ENCODE peak calls at places on chromosomes 2 and 18, in ten cellular contexts. One of them, this sample, is unnamed.

GRCh38 chr2:201157694-201158093 is 25.2 kb upstream of the CASP10 start:
- DNase-seq in HepG2: no peak
- DNase-seq in fibroblast of lung: peak; percentile 30
- DNase-seq in HCT116: no peak
- DNase-seq in neural progenitor cell: no peak
- DNase-seq in endothelial cell of umbilical vein: no peak
- DNase-seq in PC-3: peak; percentile 65
- DNase-seq in H1: no peak
- DNase-seq in mammary epithelial cell: peak; percentile 92
- DNase-seq in MM.1S: no peak
- DNase-seq in this sample: peak; percentile 76

GRCh38 chr2:624551-625347 is 52.5 kb downstream of the TMEM18 start:
- DNase-seq in HepG2: no peak
- DNase-seq in fibroblast of lung: no peak
- DNase-seq in HCT116: no peak
- DNase-seq in neural progenitor cell: peak; percentile 24
- DNase-seq in endothelial cell of umbilical vein: no peak
- DNase-seq in PC-3: no peak
- DNase-seq in H1: no peak
- DNase-seq in mammary epithelial cell: no peak
- DNase-seq in MM.1S: no peak
- DNase-seq in this sample: no peak

GRCh38 chr2:79944205-79944604 is 360.3 kb downstream of the LRRTM1 start:
- DNase-seq in HepG2: no peak
- DNase-seq in fibroblast of lung: no peak
- DNase-seq in HCT116: no peak
- DNase-seq in neural progenitor cell: no peak
- DNase-seq in endothelial cell of umbilical vein: no peak
- DNase-seq in PC-3: no peak
- DNase-seq in H1: no peak
- DNase-seq in mammary epithelial cell: no peak
- DNase-seq in MM.1S: no peak
- DNase-seq in this sample: no peak

GRCh38 chr2:209002054-209002453 is 421.8 kb upstream of the MAP2 start:
- DNase-seq in HepG2: no peak
- DNase-seq in fibroblast of lung: no peak
- DNase-seq in HCT116: no peak
- DNase-seq in neural progenitor cell: no peak
- DNase-seq in endothelial cell of umbilical vein: no peak
- DNase-seq in PC-3: no peak
- DNase-seq in H1: no peak
- DNase-seq in mammary epithelial cell: no peak
- DNase-seq in MM.1S: no peak
- DNase-seq in this sample: no peak

GRCh38 chr2:189261431-189261841 is 81.9 kb upstream of the COL5A2 start:
- DNase-seq in HepG2: no peak
- DNase-seq in fibroblast of lung: peak; percentile 90
- DNase-seq in HCT116: no peak
- DNase-seq in neural progenitor cell: no peak
- DNase-seq in endothelial cell of umbilical vein: peak; percentile 95
- DNase-seq in PC-3: peak; percentile 97
- DNase-seq in H1: no peak
- DNase-seq in mammary epithelial cell: peak; percentile 70
- DNase-seq in MM.1S: no peak
- DNase-seq in this sample: no peak

GRCh38 chr2:113890253-113891235 is 655 bp downstream of the ACTR3 start:
- DNase-seq in HepG2: peak; percentile 73
- DNase-seq in fibroblast of lung: peak; percentile 82
- DNase-seq in HCT116: peak; percentile 41
- DNase-seq in neural progenitor cell: peak; percentile 80
- DNase-seq in endothelial cell of umbilical vein: peak; percentile 78
- DNase-seq in PC-3: peak; percentile 75
- DNase-seq in H1: peak; percentile 76
- DNase-seq in mammary epithelial cell: peak; percentile 83
- DNase-seq in MM.1S: peak; percentile 87
- DNase-seq in this sample: no peak

GRCh38 chr2:200300650-200301314 is 5.7 kb upstream of the SPATS2L start:
- DNase-seq in HepG2: no peak
- DNase-seq in fibroblast of lung: peak; percentile 88
- DNase-seq in HCT116: peak; percentile 68
- DNase-seq in neural progenitor cell: no peak
- DNase-seq in endothelial cell of umbilical vein: peak; percentile 23
- DNase-seq in PC-3: peak; percentile 92
- DNase-seq in H1: no peak
- DNase-seq in mammary epithelial cell: peak; percentile 98
- DNase-seq in MM.1S: no peak
- DNase-seq in this sample: peak; percentile 99

GRCh38 chr2:38654495-38655381 is 11.2 kb upstream of the GALM start:
- DNase-seq in HepG2: no peak
- DNase-seq in fibroblast of lung: no peak
- DNase-seq in HCT116: no peak
- DNase-seq in neural progenitor cell: no peak
- DNase-seq in endothelial cell of umbilical vein: no peak
- DNase-seq in PC-3: no peak
- DNase-seq in H1: no peak
- DNase-seq in mammary epithelial cell: no peak
- DNase-seq in MM.1S: no peak
- DNase-seq in this sample: no peak

GRCh38 chr2:212537311-212538155 is 1.1 kb downstream of the ERBB4 start:
- DNase-seq in HepG2: no peak
- DNase-seq in fibroblast of lung: peak; percentile 17
- DNase-seq in HCT116: no peak
- DNase-seq in neural progenitor cell: peak; percentile 68
- DNase-seq in endothelial cell of umbilical vein: peak; percentile 20
- DNase-seq in PC-3: peak; percentile 12
- DNase-seq in H1: peak; percentile 75
- DNase-seq in mammary epithelial cell: no peak
- DNase-seq in MM.1S: no peak
- DNase-seq in this sample: no peak

GRCh38 chr18:9434240-9434701 is 41.0 kb upstream of the RALBP1 start:
- DNase-seq in HepG2: no peak
- DNase-seq in fibroblast of lung: no peak
- DNase-seq in HCT116: no peak
- DNase-seq in neural progenitor cell: peak; percentile 89
- DNase-seq in endothelial cell of umbilical vein: no peak
- DNase-seq in PC-3: no peak
- DNase-seq in H1: peak; percentile 55
- DNase-seq in mammary epithelial cell: no peak
- DNase-seq in MM.1S: no peak
- DNase-seq in this sample: no peak

GRCh38 chr18:23977709-23978483 is 36.7 kb upstream of the TTC39C start:
- DNase-seq in HepG2: no peak
- DNase-seq in fibroblast of lung: peak; percentile 63
- DNase-seq in HCT116: no peak
- DNase-seq in neural progenitor cell: no peak
- DNase-seq in endothelial cell of umbilical vein: no peak
- DNase-seq in PC-3: no peak
- DNase-seq in H1: no peak
- DNase-seq in mammary epithelial cell: no peak
- DNase-seq in MM.1S: no peak
- DNase-seq in this sample: no peak

GRCh38 chr2:161681043-161681442 is 56.8 kb downstream of the SLC4A10 start:
- DNase-seq in HepG2: no peak
- DNase-seq in fibroblast of lung: peak; percentile 81
- DNase-seq in HCT116: peak; percentile 57
- DNase-seq in neural progenitor cell: no peak
- DNase-seq in endothelial cell of umbilical vein: peak; percentile 35
- DNase-seq in PC-3: peak; percentile 86
- DNase-seq in H1: no peak
- DNase-seq in mammary epithelial cell: peak; percentile 69
- DNase-seq in MM.1S: no peak
- DNase-seq in this sample: peak; percentile 35

GRCh38 chr2:232529806-232530547 is 4.0 kb downstream of the CHRND start:
- DNase-seq in HepG2: no peak
- DNase-seq in fibroblast of lung: no peak
- DNase-seq in HCT116: no peak
- DNase-seq in neural progenitor cell: no peak
- DNase-seq in endothelial cell of umbilical vein: no peak
- DNase-seq in PC-3: no peak
- DNase-seq in H1: no peak
- DNase-seq in mammary epithelial cell: no peak
- DNase-seq in MM.1S: no peak
- DNase-seq in this sample: no peak

GRCh38 chr18:6600667-6601066 is 128.8 kb upstream of the ARHGAP28 start:
- DNase-seq in HepG2: no peak
- DNase-seq in fibroblast of lung: no peak
- DNase-seq in HCT116: no peak
- DNase-seq in neural progenitor cell: no peak
- DNase-seq in endothelial cell of umbilical vein: no peak
- DNase-seq in PC-3: no peak
- DNase-seq in H1: no peak
- DNase-seq in mammary epithelial cell: no peak
- DNase-seq in MM.1S: no peak
- DNase-seq in this sample: no peak

DNA sequence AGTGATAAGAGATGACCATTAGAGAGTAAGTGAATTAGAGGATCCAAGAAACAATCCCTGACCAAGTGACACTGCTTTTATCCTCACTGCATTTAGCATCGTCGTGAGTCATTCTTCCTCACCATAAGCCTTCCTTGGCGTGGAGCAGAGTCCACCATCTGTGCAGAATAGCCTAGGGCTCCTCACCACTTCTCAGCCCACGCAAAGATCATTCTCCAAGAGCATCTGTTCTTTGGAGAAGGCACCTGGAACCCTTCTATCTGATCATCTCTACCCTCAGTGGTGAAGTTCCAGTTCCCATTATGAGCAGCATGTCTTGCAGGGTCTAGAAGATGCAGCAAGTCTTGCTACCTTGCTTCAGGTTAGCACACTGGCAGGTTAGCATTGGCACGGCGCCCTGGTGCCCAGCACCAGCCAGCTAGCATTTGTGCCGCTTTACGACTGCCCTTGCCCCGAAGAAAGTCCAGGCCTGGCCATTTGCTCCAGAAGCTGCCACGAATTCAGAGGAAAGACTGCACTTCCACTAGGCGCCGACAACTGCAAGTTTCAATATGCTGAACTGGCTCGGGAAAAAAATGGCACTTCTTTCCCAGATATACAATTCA is 225.8 kb downstream of the TTC32 start:
- DNase-seq in HepG2: no peak
- DNase-seq in fibroblast of lung: peak; percentile 50
- DNase-seq in HCT116: no peak
- DNase-seq in neural progenitor cell: no peak
- DNase-seq in endothelial cell of umbilical vein: no peak
- DNase-seq in PC-3: peak; percentile 39
- DNase-seq in H1: no peak
- DNase-seq in mammary epithelial cell: peak; percentile 54
- DNase-seq in MM.1S: no peak
- DNase-seq in this sample: no peak
- H3K27ac ChIP-seq in HepG2: no peak overlapping the region
- H3K27ac ChIP-seq in fibroblast of lung: no peak overlapping the region
- H3K27ac ChIP-seq in HCT116: no peak overlapping the region
- H3K27ac ChIP-seq in neural progenitor cell: no peak overlapping the region
- H3K27ac ChIP-seq in endothelial cell of umbilical vein: no peak overlapping the region
- H3K27ac ChIP-seq in PC-3: no peak overlapping the region
- H3K27ac ChIP-seq in H1: no peak overlapping the region
- H3K27ac ChIP-seq in mammary epithelial cell: no peak overlapping the region
- H3K27ac ChIP-seq in MM.1S: no peak overlapping the region
- H3K27ac ChIP-seq in this sample: no peak overlapping the region

GRCh38 chr2:74514368-74515270 is at the start of gene TLX2:
- DNase-seq in HepG2: no peak
- DNase-seq in fibroblast of lung: no peak
- DNase-seq in HCT116: no peak
- DNase-seq in neural progenitor cell: peak; percentile 66
- DNase-seq in endothelial cell of umbilical vein: no peak
- DNase-seq in PC-3: peak; percentile 33
- DNase-seq in H1: peak; percentile 76
- DNase-seq in mammary epithelial cell: no peak
- DNase-seq in MM.1S: no peak
- DNase-seq in this sample: no peak

GRCh38 chr2:74516070-74516633 is 1.9 kb downstream of the TLX2 start:
- DNase-seq in HepG2: no peak
- DNase-seq in fibroblast of lung: no peak
- DNase-seq in HCT116: no peak
- DNase-seq in neural progenitor cell: peak; percentile 82
- DNase-seq in endothelial cell of umbilical vein: peak; percentile 61
- DNase-seq in PC-3: no peak
- DNase-seq in H1: peak; percentile 95
- DNase-seq in mammary epithelial cell: no peak
- DNase-seq in MM.1S: no peak
- DNase-seq in this sample: no peak

GRCh38 chr2:74513605-74514367 is 464 bp upstream of the TLX2 start:
- DNase-seq in HepG2: no peak
- DNase-seq in fibroblast of lung: no peak
- DNase-seq in HCT116: no peak
- DNase-seq in neural progenitor cell: peak; percentile 54
- DNase-seq in endothelial cell of umbilical vein: peak; percentile 9
- DNase-seq in PC-3: peak; percentile 49
- DNase-seq in H1: peak; percentile 69
- DNase-seq in mammary epithelial cell: no peak
- DNase-seq in MM.1S: no peak
- DNase-seq in this sample: no peak

GRCh38 chr2:74515271-74516069 is 1.2 kb downstream of the TLX2 start:
- DNase-seq in HepG2: no peak
- DNase-seq in fibroblast of lung: no peak
- DNase-seq in HCT116: no peak
- DNase-seq in neural progenitor cell: peak; percentile 55
- DNase-seq in endothelial cell of umbilical vein: no peak
- DNase-seq in PC-3: no peak
- DNase-seq in H1: peak; percentile 75
- DNase-seq in mammary epithelial cell: no peak
- DNase-seq in MM.1S: no peak
- DNase-seq in this sample: no peak

GRCh38 chr2:74516650-74517049 is 2.4 kb downstream of the TLX2 start:
- DNase-seq in HepG2: no peak
- DNase-seq in fibroblast of lung: no peak
- DNase-seq in HCT116: no peak
- DNase-seq in neural progenitor cell: no peak
- DNase-seq in endothelial cell of umbilical vein: no peak
- DNase-seq in PC-3: no peak
- DNase-seq in H1: no peak
- DNase-seq in mammary epithelial cell: no peak
- DNase-seq in MM.1S: no peak
- DNase-seq in this sample: no peak
- TF ChIP-seq EZH2 in HepG2: no peak
- TF ChIP-seq EZH2 in fibroblast of lung: no peak
- TF ChIP-seq EZH2 in HCT116: no peak
- TF ChIP-seq EZH2 in neural progenitor cell: no peak
- TF ChIP-seq EZH2 in endothelial cell of umbilical vein: no peak
- TF ChIP-seq EZH2 in PC-3: no peak
- TF ChIP-seq EZH2 in H1: no peak
- TF ChIP-seq EZH2 in mammary epithelial cell: no peak
- TF ChIP-seq EZH2 in MM.1S: no peak
- TF ChIP-seq EZH2 in this sample: no peak

GRCh38 chr2:160674076-160674630 is 180.5 kb upstream of the RBMS1 start:
- DNase-seq in HepG2: no peak
- DNase-seq in fibroblast of lung: peak; percentile 79
- DNase-seq in HCT116: no peak
- DNase-seq in neural progenitor cell: no peak
- DNase-seq in endothelial cell of umbilical vein: peak; percentile 62
- DNase-seq in PC-3: no peak
- DNase-seq in H1: no peak
- DNase-seq in mammary epithelial cell: peak; percentile 15
- DNase-seq in MM.1S: peak; percentile 20
- DNase-seq in this sample: no peak
- H3K9ac ChIP-seq in HepG2: no peak overlapping the region
- H3K9ac ChIP-seq in fibroblast of lung: no peak overlapping the region
- H3K9ac ChIP-seq in HCT116: no peak overlapping the region
- H3K9ac ChIP-seq in neural progenitor cell: no peak overlapping the region
- H3K9ac ChIP-seq in endothelial cell of umbilical vein: no peak overlapping the region
- H3K9ac ChIP-seq in PC-3: no peak overlapping the region
- H3K9ac ChIP-seq in H1: no peak overlapping the region
- H3K9ac ChIP-seq in mammary epithelial cell: no peak overlapping the region
- H3K9ac ChIP-seq in MM.1S: no peak overlapping the region
- H3K9ac ChIP-seq in this sample: no peak overlapping the region

GRCh38 chr2:16170675-16171424 is 230.5 kb downstream of the MYCN start:
- DNase-seq in HepG2: no peak
- DNase-seq in fibroblast of lung: no peak
- DNase-seq in HCT116: no peak
- DNase-seq in neural progenitor cell: no peak
- DNase-seq in endothelial cell of umbilical vein: no peak
- DNase-seq in PC-3: no peak
- DNase-seq in H1: no peak
- DNase-seq in mammary epithelial cell: no peak
- DNase-seq in MM.1S: no peak
- DNase-seq in this sample: no peak
- H3K27ac ChIP-seq in HepG2: no peak overlapping the region
- H3K27ac ChIP-seq in fibroblast of lung: no peak overlapping the region
- H3K27ac ChIP-seq in HCT116: no peak overlapping the region
- H3K27ac ChIP-seq in neural progenitor cell: no peak overlapping the region
- H3K27ac ChIP-seq in endothelial cell of umbilical vein: no peak overlapping the region
- H3K27ac ChIP-seq in PC-3: no peak overlapping the region
- H3K27ac ChIP-seq in H1: no peak overlapping the region
- H3K27ac ChIP-seq in mammary epithelial cell: no peak overlapping the region
- H3K27ac ChIP-seq in MM.1S: no peak overlapping the region
- H3K27ac ChIP-seq in this sample: no peak overlapping the region

This sample was measured in keratinocyte.